ENCODE peak calls at places on chromosomes 2 and 18, in six cellular contexts. O is effector memory CD4-positive, alpha-beta T cell; K is GM10248; C is left cardiac atrium; L is stimulated activated CD8-positive, alpha-beta memory T cell treated with anti-CD3 and anti-CD28 coated beads, Interleukin-15, amount 100 ng/mL, for 24 hours; B is activated CD4-positive, alpha-beta T cell treated with anti-CD3 and anti-CD28 coated beads, Interleukin-2, amount 50 U/mL, for 1 hour. G is an unnamed sample.

GRCh38 chr2:15793078-15793913 is 147.1 kb upstream of the MYCN start:
- DNase-seq in O (no peak), L (no peak), C (no peak), B (no peak), K (no peak), G (no peak)

GRCh38 chr2:55418072-55418471 is 1.6 kb downstream of the CCDC88A start:
- DNase-seq in O (no peak), C (no peak), B (no peak), K (no peak), L (no peak), G (no peak)

GRCh38 chr18:7021994-7022840 is 95.4 kb downstream of the LAMA1 start:
- DNase-seq in C (no peak), B (no peak), O (no peak), K (no peak), L (no peak), G (no peak)

GRCh38 chr2:206392118-206392517 is 51.2 kb upstream of the ADAM23 start:
- DNase-seq in K (peak; percentile 69), B (peak; percentile 4), O (no peak), C (no peak), L (no peak), G (no peak)

GRCh38 chr2:165893556-165893955 is 60.0 kb downstream of the TTC21B start:
- DNase-seq in L (no peak), C (no peak), O (no peak), K (no peak), B (no peak), G (no peak)

GRCh38 chr2:134227666-134228065 is 26.2 kb upstream of the MGAT5 start:
- DNase-seq in C (no peak), B (no peak), L (no peak), O (no peak), K (no peak), G (no peak)

GRCh38 chr2:19857100-19857499 is 44.7 kb downstream of the TTC32 start:
- DNase-seq in K (no peak), O (no peak), L (no peak), C (no peak), B (no peak), G (no peak)

GRCh38 chr2:56587456-56587855 is 403.7 kb downstream of the CCDC85A start:
- DNase-seq in C (no peak), K (no peak), O (no peak), L (no peak), B (no peak), G (no peak)

GRCh38 chr2:149827585-149828156 is 240.1 kb upstream of the MMADHC start:
- DNase-seq in B (no peak), K (no peak), C (no peak), O (no peak), L (no peak), G (no peak)

GRCh38 chr18:6414118-6414722 is 491 bp downstream of the L3MBTL4 start:
- DNase-seq in B (no peak), O (no peak), K (peak; percentile 91), L (peak; percentile 1), C (peak; percentile 79), G (no peak)

GRCh38 chr2:10252651-10253050 is 50.1 kb upstream of the HPCAL1 start:
- DNase-seq in B (no peak), L (no peak), O (no peak), C (peak; percentile 2), K (no peak), G (no peak)

GRCh38 chr2:187499941-187500532 is 52.0 kb upstream of the CALCRL start:
- DNase-seq in O (no peak), L (no peak), B (no peak), C (peak; percentile 42), K (peak; percentile 26), G (no peak)

GRCh38 chr18:69874058-69874457 is 73.6 kb downstream of the CD226 start:
- DNase-seq in O (no peak), K (no peak), C (no peak), B (no peak), L (no peak), G (no peak)

GRCh38 chr18:54616220-54616848 is 25.3 kb downstream of the DYNAP start:
- DNase-seq in L (no peak), B (no peak), C (no peak), O (no peak), K (no peak), G (no peak)

GRCh38 chr18:55422456-55423185 is 165.4 kb downstream of the TCF4 start:
- DNase-seq in O (no peak), K (no peak), L (no peak), B (no peak), C (peak; percentile 61), G (no peak)

GRCh38 chr2:74148457-74149248 is 941 bp upstream of the BOLA3 start:
- DNase-seq in O (no peak), B (no peak), L (no peak), K (no peak), C (no peak), G (no peak)

GRCh38 chr18:45838302-45839070 is 13.0 kb downstream of the SIGLEC15 start:
- DNase-seq in L (no peak), C (peak; percentile 41), O (no peak), B (no peak), K (no peak), G (no peak)

GRCh38 chr2:153487482-153487881 is 8.9 kb upstream of the RPRM start:
- DNase-seq in B (no peak), L (no peak), O (no peak), C (no peak), K (no peak), G (no peak)

GRCh38 chr2:28063492-28063962 is 173.0 kb downstream of the BABAM2 start:
- DNase-seq in K (no peak), B (no peak), C (no peak), L (no peak), O (no peak), G (no peak)